ENCODE peak calls at places on chromosomes 6 and 20, in eight cellular contexts. P, F, S, H, U, E, X and B are unnamed samples.

GRCh38 chr6:68651018-68651985 is 16.2 kb downstream of the ADGRB3 start:
- DNase-seq in U (no peak), F (no peak), S (no peak), X (no peak), P (no peak), H (no peak), E (no peak), B (no peak)

GRCh38 chr20:15582146-15582776 is 991.0 kb downstream of the KIF16B start:
- DNase-seq in X (no peak), E (no peak), S (no peak), H (no peak), P (no peak), U (no peak), F (no peak), B (no peak)

GRCh38 chr6:138297761-138298298 is 79.5 kb upstream of the PBOV1 start:
- DNase-seq in S (no peak), U (peak), P (no peak), E (no peak), F (no peak), H (peak), X (no peak), B (no peak)

GRCh38 chr6:71190809-71191208 is 97.8 kb upstream of the OGFRL1 start:
- DNase-seq in U (peak), P (no peak), X (no peak), E (no peak), F (no peak), S (no peak), H (no peak), B (no peak)

GRCh38 chr20:24953621-24954133 is 4.6 kb downstream of the CST7 start:
- DNase-seq in H (no peak), F (no peak), E (no peak), U (no peak), X (no peak), S (no peak), P (no peak), B (no peak)

GRCh38 chr6:25050356-25050755 is 114.6 kb upstream of the RIPOR2 start:
- DNase-seq in P (no peak), H (no peak), U (peak), E (peak), X (no peak), S (peak), F (peak), B (peak)

GRCh38 chr20:15278041-15278440 is 940.6 kb upstream of the FLRT3 start:
- DNase-seq in F (no peak), E (no peak), S (no peak), P (no peak), H (no peak), X (no peak), U (no peak), B (no peak)

GRCh38 chr6:43172127-43173007 is 1.3 kb downstream of the SRF start:
- DNase-seq in F (peak), X (peak), S (peak), U (no peak), P (no peak), E (peak), H (peak), B (peak)

GRCh38 chr20:63979549-63980316 is at the start of gene SAMD10:
- DNase-seq in E (peak), U (no peak), S (peak), P (no peak), X (peak), H (peak), F (peak), B (peak)

GRCh38 chr20:14288341-14289330 is 48.8 kb downstream of the FLRT3 start:
- DNase-seq in U (peak), E (no peak), P (no peak), H (peak), S (no peak), X (no peak), F (no peak), B (no peak)

GRCh38 chr6:158442309-158442705 is 117.6 kb upstream of the TMEM181 start:
- DNase-seq in U (no peak), H (no peak), X (no peak), S (no peak), P (no peak), F (no peak), E (no peak), B (no peak)

GRCh38 chr20:18728165-18728866 is 85.3 kb upstream of the SCP2D1 start:
- DNase-seq in E (no peak), F (no peak), U (no peak), H (no peak), X (no peak), P (no peak), S (no peak), B (no peak)

GRCh38 chr20:58700121-58700780 is 7.7 kb downstream of the NPEPL1 start:
- DNase-seq in F (no peak), X (no peak), E (no peak), P (no peak), U (no peak), S (no peak), H (no peak), B (no peak)

GRCh38 chr20:63036266-63036665 is 29.5 kb upstream of the BHLHE23 start:
- DNase-seq in S (no peak), E (no peak), F (no peak), X (no peak), U (no peak), P (no peak), H (no peak), B (no peak)